ENCODE peak calls at places on chromosomes 1 and 21, in four cellular contexts. R, B, X and I are unnamed samples.

GRCh38 chr1:161367684-161368398 is at the start of gene CFAP126:
- DNase-seq in X (peak; percentile 69), R (peak; percentile 25), B (peak; percentile 75), I (peak; percentile 51)

GRCh38 chr1:226882631-226883409 is 12.4 kb downstream of the PSEN2 start:
- DNase-seq in R (no peak), X (no peak), B (no peak), I (no peak)

GRCh38 chr1:9715536-9716226 is 64.2 kb downstream of the PIK3CD start:
- DNase-seq in X (no peak), R (no peak), B (no peak), I (no peak)

GRCh38 chr1:47201179-47201578 is 11.3 kb upstream of the PDZK1IP1 start:
- DNase-seq in B (no peak), R (no peak), X (no peak), I (peak; percentile 28)

GRCh38 chr1:187655163-187655562 is 826.4 kb downstream of the PLA2G4A start:
- DNase-seq in X (no peak), R (no peak), B (no peak), I (no peak)

GRCh38 chr1:64864018-64864945 is 102.1 kb downstream of the JAK1 start:
- DNase-seq in R (peak; percentile 25), X (no peak), B (no peak), I (no peak)

GRCh38 chr1:43545686-43546387 is 15.2 kb downstream of the PTPRF start:
- DNase-seq in R (no peak), X (no peak), B (no peak), I (peak; percentile 9)

GRCh38 chr1:59520759-59521442 is 224.0 kb downstream of the FGGY start:
- DNase-seq in R (no peak), X (no peak), B (no peak), I (no peak)

GRCh38 chr1:196535727-196536126 is 72.5 kb downstream of the KCNT2 start:
- DNase-seq in X (no peak), B (peak; percentile 10), R (no peak), I (peak; percentile 73)

GRCh38 chr1:156284112-156284511 is at the start of gene TMEM79:
- DNase-seq in X (no peak), B (no peak), R (no peak), I (no peak)

GRCh38 chr1:44500181-44501021 is 95.3 kb downstream of the RNF220 start:
- DNase-seq in X (peak; percentile 35), B (no peak), R (no peak), I (no peak)

GRCh38 chr1:94058766-94059165 is 62.2 kb downstream of the ABCA4 start:
- DNase-seq in B (no peak), X (no peak), R (no peak), I (no peak)

GRCh38 chr21:28283652-28284490 is 708.8 kb downstream of the LTN1 start:
- DNase-seq in X (no peak), R (no peak), B (peak; percentile 92), I (peak; percentile 72)

GRCh38 chr1:145926706-145927072 is 595 bp downstream of the RBM8A start:
- DNase-seq in R (no peak), B (no peak), X (no peak), I (no peak)

GRCh38 chr21:16196521-16197208 is 466.9 kb downstream of the USP25 start:
- DNase-seq in B (no peak), X (no peak), R (no peak), I (no peak)

GRCh38 chr1:82329226-82329625 is 528.5 kb downstream of the ADGRL2 start:
- DNase-seq in B (no peak), X (no peak), R (no peak), I (no peak)

GRCh38 chr1:93437976-93438605 is 9.8 kb upstream of the FNBP1L start:
- DNase-seq in X (peak; percentile 36), B (peak; percentile 44), R (no peak), I (no peak)

GRCh38 chr1:37174876-37175275 is 140.6 kb upstream of the GRIK3 start:
- DNase-seq in B (no peak), X (no peak), R (no peak), I (peak; percentile 28)

GRCh38 chr1:150567341-150567716 is 12.1 kb downstream of the MCL1 start:
- DNase-seq in R (no peak), B (no peak), X (no peak), I (no peak)

GRCh38 chr1:184212649-184213314 is 161.3 kb downstream of the TSEN15 start:
- DNase-seq in X (no peak), R (no peak), B (peak; percentile 17), I (peak; percentile 80)

GRCh38 chr1:111948209-111949131 is 41.0 kb downstream of the KCND3 start:
- DNase-seq in R (no peak), X (peak; percentile 65), B (no peak), I (peak; percentile 91)

GRCh38 chr1:64962447-64962846 is 3.9 kb downstream of the JAK1 start:
- DNase-seq in R (no peak), B (no peak), X (no peak), I (no peak)

GRCh38 chr1:218371927-218372672 is 27.0 kb downstream of the TGFB2 start:
- DNase-seq in B (peak; percentile 71), R (no peak), X (peak; percentile 80), I (no peak)

GRCh38 chr1:58922302-58923089 is 138.6 kb upstream of the JUN start:
- DNase-seq in B (no peak), X (peak; percentile 25), R (no peak), I (no peak)

GRCh38 chr1:203177471-203178039 is 1.9 kb upstream of the MYBPH start:
- DNase-seq in R (no peak), X (no peak), B (no peak), I (peak; percentile 85)

GRCh38 chr21:46153259-46154154 is 1.9 kb downstream of the FTCD start:
- DNase-seq in B (no peak), X (no peak), R (peak; percentile 13), I (no peak)

GRCh38 chr1:185672719-185673360 is 61.4 kb upstream of the HMCN1 start:
- DNase-seq in X (no peak), B (no peak), R (no peak), I (no peak)